ENCODE peak calls at places on chromosomes 2 and 18, in nine cellular contexts. G, D, E, V, Z, I, O, L and N are unnamed samples.

GRCh38 chr2:70931376-70932000 is 4.2 kb upstream of the ATP6V1B1 start:
- DNase-seq in V (no peak), L (no peak), O (peak; percentile 10), G (peak; percentile 6), D (no peak), I (no peak), Z (no peak), E (no peak), N (no peak)

GRCh38 chr2:72157871-72158771 is 10.5 kb upstream of the CYP26B1 start:
- DNase-seq in O (no peak), E (no peak), L (no peak), D (no peak), I (no peak), V (no peak), Z (no peak), G (no peak), N (no peak)

GRCh38 chr2:115094441-115094840 is 652.0 kb downstream of the DPP10 start:
- DNase-seq in Z (no peak), I (no peak), L (no peak), D (no peak), O (no peak), V (no peak), E (no peak), G (no peak), N (no peak)

GRCh38 chr18:22556271-22556990 is 138.7 kb upstream of the CTAGE1 start:
- DNase-seq in G (peak; percentile 47), E (no peak), I (no peak), O (no peak), D (peak; percentile 38), Z (peak; percentile 51), V (peak; percentile 79), L (no peak), N (no peak)

GRCh38 chr18:57901819-57902600 is 98.9 kb upstream of the ATP8B1 start:
- DNase-seq in O (no peak), Z (no peak), I (no peak), V (no peak), D (peak; percentile 16), G (no peak), E (no peak), L (no peak), N (no peak)

GRCh38 chr2:206452750-206453149 is 9.4 kb downstream of the ADAM23 start:
- DNase-seq in D (peak; percentile 43), Z (no peak), G (no peak), V (no peak), L (no peak), I (no peak), O (no peak), E (no peak), N (no peak)

GRCh38 chr2:120620025-120620793 is 115.5 kb upstream of the GLI2 start:
- DNase-seq in Z (no peak), O (no peak), I (no peak), D (peak; percentile 57), E (no peak), V (no peak), G (no peak), L (no peak), N (no peak)

GRCh38 chr18:4450065-4450676 is 4.9 kb downstream of the DLGAP1 start:
- DNase-seq in E (no peak), O (no peak), D (no peak), I (no peak), L (no peak), Z (no peak), G (no peak), V (no peak), N (no peak)

GRCh38 chr2:232204457-232204931 is 174.1 kb upstream of the ALPP start:
- DNase-seq in Z (no peak), O (peak; percentile 36), E (no peak), D (no peak), V (peak; percentile 62), L (no peak), G (peak; percentile 29), I (peak; percentile 22), N (no peak)

GRCh38 chr18:28174181-28174906 is 2.6 kb downstream of the CDH2 start:
- DNase-seq in D (no peak), O (no peak), L (no peak), E (no peak), I (no peak), Z (no peak), G (no peak), V (no peak), N (no peak)

GRCh38 chr2:168363382-168364092 is 92.5 kb upstream of the CERS6 start:
- DNase-seq in O (no peak), L (no peak), D (no peak), Z (no peak), I (no peak), E (no peak), V (no peak), G (no peak), N (no peak)

GRCh38 chr2:219886615-219887014 is 259.2 kb downstream of the SLC4A3 start:
- DNase-seq in O (no peak), V (no peak), E (no peak), D (peak; percentile 22), I (no peak), Z (no peak), G (no peak), L (no peak), N (no peak)

GRCh38 chr18:74921057-74921820 is 287.7 kb downstream of the PTGR3 start:
- DNase-seq in Z (no peak), E (no peak), L (no peak), O (no peak), V (no peak), D (no peak), G (no peak), I (no peak), N (no peak)

GRCh38 chr18:13420969-13421686 is 202.6 kb downstream of the LDLRAD4 start:
- DNase-seq in I (no peak), O (no peak), Z (no peak), E (no peak), L (no peak), G (no peak), D (no peak), V (no peak), N (no peak)

GRCh38 chr2:72367530-72368225 is 220.0 kb upstream of the CYP26B1 start:
- DNase-seq in O (peak; percentile 71), G (peak; percentile 60), I (peak; percentile 51), V (peak; percentile 44), L (no peak), Z (peak; percentile 55), D (peak; percentile 90), E (peak; percentile 55), N (peak; percentile 9)

GRCh38 chr18:77762632-77763031 is 513.0 kb downstream of the GALR1 start:
- DNase-seq in D (no peak), G (no peak), O (no peak), I (no peak), L (no peak), E (no peak), Z (no peak), V (no peak), N (no peak)

DNA sequence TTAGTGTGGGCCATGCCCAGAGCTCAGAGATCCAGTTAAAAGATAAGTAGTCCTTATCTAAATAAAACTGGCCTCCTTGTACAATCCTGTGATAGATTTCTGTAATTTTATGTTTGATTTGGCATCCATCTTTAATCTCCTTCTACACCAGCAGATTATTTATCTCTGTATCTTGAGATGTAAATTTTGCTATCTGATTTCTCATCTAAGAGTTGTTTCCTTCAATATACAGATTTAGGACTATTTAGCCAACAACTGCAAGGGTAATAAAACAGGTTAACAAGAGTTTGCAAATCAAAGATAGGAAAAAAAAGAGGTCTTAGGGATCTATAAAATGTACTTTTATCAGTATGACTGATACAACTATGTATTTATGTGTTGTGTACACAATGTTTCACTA is 68.6 kb upstream of the ABCA12 start:
- DNase-seq in O (no peak), L (no peak), V (no peak), I (no peak), E (no peak), Z (no peak), G (no peak), D (no peak), N (no peak)
- H3K9me3 ChIP-seq in O (no peaks in the 10 kb centered on the region), L (peaks cover 2% of the 10 kb centered on the region), V (peaks cover 16% of the 10 kb centered on the region), I (no peaks in the 10 kb centered on the region), E (no peaks in the 10 kb centered on the region), Z (no peaks in the 10 kb centered on the region), G (no peaks in the 10 kb centered on the region), D (peaks cover 4% of the 10 kb centered on the region), N (no peaks in the 10 kb centered on the region)

GRCh38 chr2:218883491-218884490 is 3.1 kb downstream of the WNT10A start:
- DNase-seq in O (no peak), Z (no peak), V (no peak), I (peak; percentile 51), D (no peak), G (no peak), E (no peak), L (peak; percentile 27), N (no peak)
- TF ChIP-seq POLR2A in O (no peak), Z (no peak), V (no peak), I (no peak), D (no peak), G (no peak), E (no peak), L (no peak), N (no peak)

DNA sequence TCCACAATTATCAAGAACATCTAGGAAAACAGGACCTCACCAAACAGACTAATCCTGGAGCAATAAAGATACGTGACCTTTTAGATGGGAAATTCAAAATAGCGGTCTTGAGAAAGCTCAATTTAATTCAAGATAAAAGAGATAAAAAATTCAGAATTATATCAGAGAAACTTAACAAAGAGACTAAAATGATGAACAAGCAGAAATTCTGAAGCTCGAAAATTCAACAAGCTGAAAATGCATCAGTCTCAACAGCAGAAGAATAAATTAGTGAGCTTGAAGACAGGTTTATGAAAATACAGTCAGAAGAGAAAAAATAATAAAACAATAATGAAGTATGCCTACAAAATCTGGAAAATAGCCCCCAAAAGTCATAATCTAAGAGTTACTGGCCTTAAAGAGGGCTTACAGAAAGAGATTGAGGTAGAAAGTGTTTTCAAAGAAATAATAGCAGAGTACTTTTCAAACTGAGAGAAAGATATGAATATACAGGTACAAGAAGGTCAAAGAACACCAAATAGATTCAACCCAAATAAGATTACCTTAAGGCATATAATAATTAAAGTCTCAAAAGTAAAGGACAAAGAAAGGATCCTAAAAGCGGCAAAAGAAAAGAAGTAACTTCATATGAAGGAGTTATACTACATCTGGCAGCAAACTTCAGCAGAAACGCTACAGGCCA is 13.2 kb downstream of the ORC4 start:
- DNase-seq in I (no peak), Z (no peak), G (no peak), O (no peak), D (no peak), E (no peak), L (no peak), V (no peak), N (no peak)
- H3K9me3 ChIP-seq in I (no peaks in the 10 kb centered on the region), Z (no peaks in the 10 kb centered on the region), G (no peaks in the 10 kb centered on the region), O (no peaks in the 10 kb centered on the region), D (no peaks in the 10 kb centered on the region), E (no peaks in the 10 kb centered on the region), L (no peaks in the 10 kb centered on the region), V (peaks cover 4% of the 10 kb centered on the region), N (no peaks in the 10 kb centered on the region)

GRCh38 chr2:199911052-199911876 is at the start of gene C2orf69:
- DNase-seq in E (peak; percentile 96), O (peak; percentile 96), Z (peak; percentile 97), L (peak; percentile 94), I (peak; percentile 97), D (peak; percentile 98), G (peak; percentile 99), V (peak; percentile 96), N (peak; percentile 71)
- TF ChIP-seq POLR2A in E (peak; percentile 84), O (peak; percentile 94), Z (peak; percentile 87), L (peak; percentile 89), I (peak; percentile 89), D (peak; percentile 85), G (no peak), V (peak; percentile 86), N (peak; percentile 90)

DNA sequence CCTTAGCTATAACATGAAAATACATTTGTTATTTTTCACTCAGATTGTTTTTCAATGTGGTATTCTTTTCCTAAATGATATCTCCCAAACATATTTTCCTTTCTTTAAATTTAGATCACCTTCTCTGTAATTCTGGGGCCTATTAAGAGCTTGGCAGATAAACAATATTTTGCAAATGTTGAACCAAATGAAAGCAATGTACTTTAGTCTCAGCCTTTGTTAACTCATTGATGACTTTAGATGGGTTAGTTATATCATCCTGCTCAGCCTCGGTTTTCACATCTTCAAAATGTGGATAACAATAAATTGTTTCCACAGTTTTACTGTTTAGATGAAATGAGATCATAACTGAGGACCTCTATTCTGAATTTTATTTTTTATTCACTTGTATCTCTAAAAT is 1205.2 kb downstream of the SUCLG1 start:
- DNase-seq in Z (no peak), O (no peak), E (no peak), L (no peak), V (no peak), G (no peak), I (no peak), D (no peak), N (no peak)
- H3K9me3 ChIP-seq in Z (no peaks in the 10 kb centered on the region), O (no peaks in the 10 kb centered on the region), E (no peaks in the 10 kb centered on the region), L (no peaks in the 10 kb centered on the region), V (peaks cover 5% of the 10 kb centered on the region), G (no peaks in the 10 kb centered on the region), I (no peaks in the 10 kb centered on the region), D (no peaks in the 10 kb centered on the region), N (no peaks in the 10 kb centered on the region)